ENCODE peak calls at places on chromosomes 11 and 22, in seven cellular contexts. C, L, V, R, H, F and M are unnamed samples.

GRCh38 chr11:66069715-66070603 is at the start of gene PACS1:
- DNase-seq in C (peak; percentile 53), L (peak; percentile 58), V (peak; percentile 89), R (peak; percentile 73), H (peak; percentile 85), F (peak; percentile 47), M (peak; percentile 48)

GRCh38 chr22:31957970-31958594 is 13.7 kb downstream of the YWHAH start:
- DNase-seq in C (no peak), L (no peak), V (no peak), R (no peak), H (no peak), F (no peak), M (no peak)

GRCh38 chr11:85809881-85810280 is 1.1 kb downstream of the SYTL2 start:
- DNase-seq in C (peak; percentile 37), L (peak; percentile 58), V (no peak), R (peak; percentile 16), H (peak; percentile 47), F (no peak), M (peak; percentile 37)

GRCh38 chr22:49646876-49647275 is 180.8 kb downstream of the BRD1 start:
- DNase-seq in C (no peak), L (no peak), V (no peak), R (no peak), H (no peak), F (no peak), M (no peak)

GRCh38 chr11:118380571-118380970 is 20.8 kb upstream of the ATP5MG start:
- DNase-seq in C (no peak), L (no peak), V (no peak), R (no peak), H (no peak), F (no peak), M (no peak)

GRCh38 chr11:46914363-46914762 is 4.0 kb downstream of the LRP4 start:
- DNase-seq in C (no peak), L (no peak), V (no peak), R (no peak), H (no peak), F (no peak), M (no peak)

GRCh38 chr22:48138427-48138826 is 1376.0 kb downstream of the TBC1D22A start:
- DNase-seq in C (no peak), L (no peak), V (no peak), R (no peak), H (no peak), F (no peak), M (no peak)

GRCh38 chr11:121961228-121961860 is 154.7 kb downstream of the BLID start:
- DNase-seq in C (no peak), L (no peak), V (no peak), R (no peak), H (no peak), F (no peak), M (no peak)

GRCh38 chr11:61830318-61831105 is 2.4 kb downstream of the FADS2 start:
- DNase-seq in C (no peak), L (no peak), V (no peak), R (no peak), H (no peak), F (no peak), M (no peak)

GRCh38 chr11:116692318-116693106 is 80.3 kb downstream of the BUD13 start:
- DNase-seq in C (no peak), L (no peak), V (peak; percentile 3), R (no peak), H (no peak), F (no peak), M (no peak)

GRCh38 chr11:37313266-37313665 is 715.2 kb upstream of the RAG2 start:
- DNase-seq in C (no peak), L (no peak), V (no peak), R (no peak), H (no peak), F (no peak), M (no peak)

GRCh38 chr11:47786373-47786772 is 19.2 kb upstream of the FNBP4 start:
- DNase-seq in C (no peak), L (no peak), V (peak; percentile 19), R (no peak), H (no peak), F (no peak), M (peak; percentile 38)

GRCh38 chr11:35326266-35326879 is 93.0 kb downstream of the SLC1A2 start:
- DNase-seq in C (no peak), L (no peak), V (no peak), R (no peak), H (no peak), F (no peak), M (no peak)

GRCh38 chr22:20083157-20083890 is 3.3 kb downstream of the DGCR8 start:
- DNase-seq in C (no peak), L (no peak), V (no peak), R (no peak), H (no peak), F (no peak), M (no peak)

GRCh38 chr11:15621565-15621964 is 506.8 kb downstream of the INSC start:
- DNase-seq in C (no peak), L (no peak), V (no peak), R (no peak), H (no peak), F (no peak), M (no peak)

GRCh38 chr11:110716361-110716760 is 4.1 kb upstream of the ARHGAP20 start:
- DNase-seq in C (no peak), L (no peak), V (no peak), R (no peak), H (no peak), F (no peak), M (no peak)

GRCh38 chr22:24125942-24126341 is 55.3 kb upstream of the SUSD2 start:
- DNase-seq in C (no peak), L (no peak), V (no peak), R (no peak), H (no peak), F (no peak), M (no peak)

GRCh38 chr11:116885951-116886629 is 48.7 kb upstream of the APOA1 start:
- DNase-seq in C (no peak), L (no peak), V (no peak), R (no peak), H (no peak), F (no peak), M (peak; percentile 82)

GRCh38 chr11:12242071-12242672 is 131.8 kb downstream of the MICAL2 start:
- DNase-seq in C (no peak), L (no peak), V (no peak), R (peak; percentile 5), H (peak; percentile 26), F (no peak), M (no peak)

GRCh38 chr11:26443617-26444016 is 111.7 kb downstream of the ANO3 start:
- DNase-seq in C (no peak), L (no peak), V (no peak), R (no peak), H (no peak), F (no peak), M (no peak)

GRCh38 chr22:24437091-24437490 is 9.7 kb downstream of the ADORA2A start:
- DNase-seq in C (no peak), L (no peak), V (no peak), R (no peak), H (no peak), F (no peak), M (no peak)

GRCh38 chr11:45811571-45812290 is 6.8 kb downstream of the SLC35C1 start:
- DNase-seq in C (no peak), L (no peak), V (no peak), R (no peak), H (no peak), F (no peak), M (no peak)

GRCh38 chr11:121829159-121829643 is 286.8 kb downstream of the BLID start:
- DNase-seq in C (no peak), L (peak; percentile 17), V (no peak), R (no peak), H (no peak), F (no peak), M (peak; percentile 1)

GRCh38 chr22:47588583-47588970 is 826.1 kb downstream of the TBC1D22A start:
- DNase-seq in C (no peak), L (no peak), V (no peak), R (no peak), H (no peak), F (no peak), M (no peak)

GRCh38 chr11:120135838-120136237 is 2.1 kb downstream of the TRIM29 start:
- DNase-seq in C (no peak), L (no peak), V (no peak), R (no peak), H (no peak), F (no peak), M (no peak)

GRCh38 chr11:46391578-46392420 is at the start of gene CHRM4:
- DNase-seq in C (peak; percentile 51), L (no peak), V (peak; percentile 90), R (no peak), H (no peak), F (no peak), M (no peak)

GRCh38 chr22:19477321-19478085 is 1.5 kb downstream of the UFD1 start:
- DNase-seq in C (no peak), L (no peak), V (no peak), R (no peak), H (no peak), F (no peak), M (no peak)

GRCh38 chr11:70675697-70676374 is 277.5 kb downstream of the CTTN start:
- DNase-seq in C (no peak), L (no peak), V (peak; percentile 31), R (no peak), H (no peak), F (no peak), M (no peak)